ENCODE peak calls at places on chromosomes 16 and 17, in seven cellular contexts. P, B, L, N, D, S and Q are unnamed samples.

GRCh38 chr17:17842111-17842876 is 5.5 kb upstream of the SREBF1 start:
- DNase-seq in P (no peak), B (no peak), L (no peak), N (no peak), D (no peak), S (no peak), Q (no peak)

GRCh38 chr16:67456383-67457140 is 24.4 kb downstream of the ATP6V0D1 start:
- DNase-seq in P (no peak), B (peak; percentile 60), L (peak; percentile 72), N (no peak), D (peak; percentile 31), S (no peak), Q (peak; percentile 13)

GRCh38 chr16:1707193-1707790 is 1.3 kb downstream of the MAPK8IP3 start:
- DNase-seq in P (peak; percentile 19), B (peak; percentile 28), L (no peak), N (no peak), D (no peak), S (no peak), Q (peak; percentile 32)

GRCh38 chr16:24191876-24192402 is 64.2 kb upstream of the CACNG3 start:
- DNase-seq in P (no peak), B (no peak), L (no peak), N (no peak), D (no peak), S (no peak), Q (no peak)

GRCh38 chr16:48113471-48113870 is 42.3 kb downstream of the ABCC12 start:
- DNase-seq in P (no peak), B (no peak), L (no peak), N (no peak), D (no peak), S (no peak), Q (no peak)

GRCh38 chr16:87815567-87815966 is 49.8 kb upstream of the KLHDC4 start:
- DNase-seq in P (no peak), B (no peak), L (no peak), N (no peak), D (no peak), S (no peak), Q (no peak)

GRCh38 chr17:9843152-9844010 is 17.7 kb downstream of the GLP2R start:
- DNase-seq in P (no peak), B (no peak), L (no peak), N (no peak), D (no peak), S (peak; percentile 32), Q (no peak)

GRCh38 chr17:1746975-1747543 is 4.4 kb downstream of the SERPINF2 start:
- DNase-seq in P (no peak), B (no peak), L (no peak), N (no peak), D (peak; percentile 51), S (no peak), Q (no peak)

GRCh38 chr17:63419949-63420867 is 25.9 kb downstream of the CYB561 start:
- DNase-seq in P (no peak), B (no peak), L (no peak), N (no peak), D (no peak), S (peak; percentile 66), Q (no peak)

GRCh38 chr17:73841431-73842060 is 197.3 kb upstream of the SDK2 start:
- DNase-seq in P (no peak), B (no peak), L (no peak), N (no peak), D (no peak), S (peak; percentile 56), Q (no peak)

GRCh38 chr17:1643293-1643998 is 2.1 kb downstream of the SCARF1 start:
- DNase-seq in P (peak; percentile 88), B (peak; percentile 91), L (no peak), N (peak; percentile 80), D (peak; percentile 61), S (peak; percentile 76), Q (no peak)

GRCh38 chr16:23114131-23114904 is 34.9 kb downstream of the USP31 start:
- DNase-seq in P (no peak), B (no peak), L (no peak), N (no peak), D (no peak), S (no peak), Q (no peak)

GRCh38 chr17:64625541-64625940 is 36.6 kb downstream of the SMURF2 start:
- DNase-seq in P (no peak), B (no peak), L (no peak), N (no peak), D (no peak), S (no peak), Q (no peak)

GRCh38 chr16:16018705-16019104 is 69.3 kb downstream of the ABCC1 start:
- DNase-seq in P (no peak), B (no peak), L (no peak), N (no peak), D (no peak), S (no peak), Q (no peak)

GRCh38 chr17:42101513-42102292 is 3.4 kb upstream of the ZNF385C start:
- DNase-seq in P (peak; percentile 48), B (peak; percentile 77), L (peak; percentile 74), N (peak; percentile 59), D (peak; percentile 21), S (peak; percentile 73), Q (peak; percentile 71)

GRCh38 chr17:50911890-50912289 is 45.7 kb upstream of the TOB1 start:
- DNase-seq in P (no peak), B (no peak), L (no peak), N (no peak), D (no peak), S (no peak), Q (no peak)
- TF ChIP-seq CTCF in P (no peak), B (no peak), L (no peak), N (no peak), D (no peak), S (no peak), Q (no peak)

GRCh38 chr16:84774810-84775209 is 45.0 kb upstream of the CRISPLD2 start:
- DNase-seq in P (no peak), B (no peak), L (no peak), N (no peak), D (peak; percentile 77), S (no peak), Q (peak; percentile 87)

GRCh38 chr16:84777435-84777834 is 42.4 kb upstream of the CRISPLD2 start:
- DNase-seq in P (no peak), B (no peak), L (no peak), N (no peak), D (no peak), S (no peak), Q (no peak)

GRCh38 chr16:84773312-84773711 is 46.5 kb upstream of the CRISPLD2 start:
- DNase-seq in P (no peak), B (no peak), L (no peak), N (no peak), D (no peak), S (no peak), Q (no peak)

GRCh38 chr16:84778720-84779119 is 41.1 kb upstream of the CRISPLD2 start:
- DNase-seq in P (no peak), B (no peak), L (no peak), N (no peak), D (no peak), S (no peak), Q (no peak)

DNA sequence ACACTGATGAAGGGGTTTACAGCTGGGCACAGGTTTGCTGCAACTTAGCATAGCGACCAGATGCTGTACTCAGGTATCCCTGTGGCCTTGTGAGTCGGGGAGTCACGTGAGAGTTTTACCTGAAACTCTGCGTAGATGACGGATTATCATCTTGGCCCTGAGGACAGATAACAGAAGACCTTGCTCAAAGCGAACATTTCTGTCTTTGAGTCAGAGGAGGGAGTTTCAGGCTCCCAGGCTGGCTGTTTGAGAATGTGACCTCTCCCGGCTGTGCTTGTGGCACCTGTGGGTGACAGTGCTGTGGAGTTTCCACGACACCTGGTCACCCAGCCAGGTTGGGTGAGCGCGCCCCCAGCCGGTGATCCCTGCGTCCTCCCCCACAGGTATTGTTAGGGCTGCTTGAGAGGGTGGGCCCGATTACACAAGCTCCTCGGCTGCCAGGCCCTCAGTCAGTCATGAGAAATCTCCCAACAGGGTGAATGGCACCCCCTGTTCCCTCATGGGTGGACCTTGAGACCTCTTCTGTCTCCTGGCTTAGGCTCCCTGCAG is 44.4 kb upstream of the CRISPLD2 start:
- DNase-seq in P (no peak), B (no peak), L (no peak), N (no peak), D (no peak), S (no peak), Q (no peak)
- H3K36me3 ChIP-seq in P (no peaks in the 10 kb centered on the region), B (no peaks in the 10 kb centered on the region), L (peaks cover 85% of the 10 kb centered on the region), N (peaks cover 92% of the 10 kb centered on the region), D (peaks cover 38% of the 10 kb centered on the region), S (peaks cover 52% of the 10 kb centered on the region), Q (peaks cover 63% of the 10 kb centered on the region)

DNA sequence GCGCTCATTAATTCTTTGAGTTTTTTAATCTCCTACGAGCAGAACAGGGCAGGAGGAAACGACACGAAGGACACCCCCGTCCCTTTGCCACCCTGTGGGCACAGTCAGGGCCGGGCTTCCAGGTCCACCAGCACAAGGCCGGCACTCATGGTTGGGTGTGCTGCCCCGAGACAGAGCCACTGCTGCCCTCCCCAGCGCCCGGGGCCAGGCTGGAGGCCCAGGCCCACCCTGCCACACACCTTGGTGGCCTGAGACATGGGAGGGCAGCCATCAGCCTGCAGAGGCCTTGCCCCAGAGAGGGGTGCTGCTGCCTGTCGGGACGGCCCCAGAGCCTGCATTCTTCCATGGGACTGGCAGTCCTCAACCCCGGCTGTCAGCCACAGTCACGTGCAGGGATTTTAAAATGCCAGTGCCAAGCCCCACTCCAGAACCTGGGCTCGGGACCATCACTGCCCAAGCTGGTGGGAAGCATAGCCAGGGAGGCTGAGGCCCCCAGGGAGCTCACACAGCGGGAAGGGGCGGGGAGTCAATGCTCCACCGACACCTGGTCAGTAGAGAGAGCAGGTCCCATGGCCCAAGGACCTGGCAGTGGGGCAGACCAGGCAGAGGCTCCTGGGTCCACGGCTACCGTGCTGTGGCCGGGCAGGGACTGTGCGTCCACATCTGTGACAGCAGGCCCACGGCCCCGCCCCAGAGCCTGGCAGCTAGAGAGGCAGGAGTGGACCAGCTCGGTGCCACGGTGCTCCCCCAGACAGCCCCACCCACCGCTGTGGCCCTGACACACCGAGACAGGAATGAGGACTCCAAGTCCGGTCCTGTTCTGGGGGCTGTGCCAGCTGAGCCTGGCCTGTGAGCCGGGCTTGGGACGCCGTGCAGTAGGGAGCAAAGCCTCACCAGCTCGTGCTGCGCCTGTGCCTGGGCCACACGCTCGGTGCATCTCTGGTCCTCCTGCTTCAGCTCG is 27.5 kb downstream of the CEP131 start:
- DNase-seq in P (no peak), B (no peak), L (peak; percentile 79), N (no peak), D (peak; percentile 47), S (no peak), Q (no peak)
- H3K27ac ChIP-seq in P (no peak overlapping the region), B (no peak overlapping the region), L (peak overlapping the region; percentile 89), N (no peak overlapping the region), D (no peak overlapping the region), S (no peak overlapping the region), Q (no peak overlapping the region)

DNA sequence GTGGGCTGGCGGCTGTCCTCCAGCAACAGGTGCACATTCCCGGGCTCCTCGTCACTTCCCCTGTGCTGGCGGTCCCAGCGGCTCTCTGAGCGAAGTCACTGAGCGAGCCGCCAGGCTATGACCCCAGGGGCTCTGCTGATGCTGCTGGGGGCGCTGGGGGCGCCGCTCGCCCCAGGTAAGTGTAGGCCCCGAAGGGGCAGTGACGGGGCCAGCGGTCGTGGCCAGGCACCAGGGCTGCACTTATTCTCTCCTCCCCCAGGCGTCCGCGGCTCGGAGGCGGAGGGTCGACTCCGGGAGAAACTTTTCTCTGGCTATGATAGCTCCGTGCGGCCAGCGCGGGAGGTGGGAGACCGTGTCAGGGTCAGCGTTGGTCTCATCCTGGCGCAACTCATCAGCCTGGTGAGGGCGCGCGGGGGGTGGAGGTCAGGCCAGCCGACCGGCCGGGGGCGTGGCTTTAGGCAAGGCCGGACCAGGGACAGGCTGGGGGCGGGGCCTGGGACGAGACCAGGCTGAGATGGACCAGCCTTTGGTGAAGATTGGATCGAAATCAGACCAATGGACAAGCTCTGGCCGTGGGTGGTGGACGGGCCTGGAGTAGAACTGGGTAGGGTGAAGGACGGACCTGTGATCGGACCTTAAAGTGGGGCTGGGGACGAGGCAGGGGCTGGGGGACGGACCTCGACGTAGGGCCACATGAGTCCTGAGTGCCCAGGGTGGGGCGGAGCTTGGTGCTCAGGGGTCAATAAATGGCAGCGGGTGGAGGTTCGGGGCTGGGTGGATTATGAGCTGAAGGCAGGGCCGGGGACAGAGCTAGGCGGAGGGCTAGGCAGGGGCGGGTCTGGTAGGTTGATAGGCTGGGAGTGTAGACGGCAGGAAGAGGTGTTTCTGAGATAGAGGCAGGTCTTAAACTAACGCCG is at the start of gene CHRNB1:
- DNase-seq in P (no peak), B (peak; percentile 82), L (peak; percentile 88), N (peak; percentile 58), D (no peak), S (peak; percentile 62), Q (no peak)
- TF ChIP-seq CTCF in P (no peak), B (no peak), L (peak; percentile 36), N (no peak), D (no peak), S (no peak), Q (peak; percentile 12)